ENCODE peak calls at places on chromosomes 12 and 14, in seven cellular contexts. C is A549, P is PC-9, V is IMR-90, D is endothelial cell of umbilical vein, K is neural progenitor cell, U is hepatocyte. L is an unnamed sample. For H3K9me3, the result is how much of the 10 kb centered on the place peaks cover.

GRCh38 chr14:102592969-102593840 is 756 bp downstream of the RCOR1 start:
- DNase-seq in C (peak), P (no peak), V (peak), D (peak), K (peak), U (peak), L (peak)

GRCh38 chr12:189622-189962 is 24.4 kb downstream of the SLC6A12 start:
- DNase-seq in C (no peak), P (no peak), V (no peak), D (no peak), K (no peak), U (no peak), L (no peak)

GRCh38 chr12:53093777-53094393 is 3.6 kb upstream of the IGFBP6 start:
- DNase-seq in C (no peak), P (no peak), V (peak), D (no peak), K (no peak), U (no peak), L (no peak)

GRCh38 chr12:62861157-62861535 is 73.8 kb downstream of the PPM1H start:
- DNase-seq in C (no peak), P (no peak), V (no peak), D (no peak), K (no peak), U (no peak), L (no peak)

GRCh38 chr14:87334997-87335675 is 657.8 kb downstream of the GALC start:
- DNase-seq in C (no peak), P (no peak), V (no peak), D (no peak), K (no peak), U (no peak), L (no peak)

GRCh38 chr12:62006076-62006732 is 254.0 kb upstream of the USP15 start:
- DNase-seq in C (peak), P (no peak), V (peak), D (peak), K (peak), U (peak), L (peak)

GRCh38 chr14:80536456-80536855 is 325.2 kb upstream of the DIO2 start:
- DNase-seq in C (no peak), P (no peak), V (peak), D (no peak), K (peak), U (no peak), L (peak)

GRCh38 chr12:23666866-23667265 is 282.6 kb downstream of the SOX5 start:
- DNase-seq in C (no peak), P (no peak), V (no peak), D (no peak), K (peak), U (no peak), L (no peak)

GRCh38 chr12:78194448-78194847 is 363.8 kb downstream of the NAV3 start:
- DNase-seq in C (no peak), P (no peak), V (peak), D (peak), K (no peak), U (no peak), L (peak)

GRCh38 chr14:67620217-67620789 is 583 bp downstream of the ARG2 start:
- DNase-seq in C (no peak), P (no peak), V (peak), D (peak), K (peak), U (peak), L (no peak)

GRCh38 chr14:29940482-29940881 is 12.8 kb upstream of the PRKD1 start:
- DNase-seq in C (no peak), P (no peak), V (no peak), D (no peak), K (no peak), U (no peak), L (no peak)

GRCh38 chr12:44812062-44812461 is 64.1 kb downstream of the NELL2 start:
- DNase-seq in C (peak), P (no peak), V (no peak), D (no peak), K (no peak), U (peak), L (no peak)

DNA sequence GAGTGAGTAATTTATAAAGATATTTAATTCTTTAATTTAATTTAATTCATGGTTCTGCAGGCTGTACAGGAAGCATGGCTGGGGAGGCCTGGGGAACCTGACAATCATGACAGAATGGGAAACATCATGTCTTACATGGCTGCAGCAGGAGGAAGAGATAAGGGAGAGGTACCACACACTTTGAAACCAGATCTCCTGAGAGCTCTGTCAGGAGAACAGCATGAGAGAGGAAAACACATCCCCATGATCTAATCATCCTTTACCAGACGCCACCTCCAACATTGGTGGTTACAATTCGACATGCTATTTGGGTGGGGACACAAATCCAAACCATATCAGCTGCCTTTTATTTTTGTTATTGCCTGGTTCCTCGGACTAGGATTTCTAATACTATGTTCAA is 928.6 kb downstream of the TMEM121 start:
- DNase-seq in C (no peak), P (no peak), V (no peak), D (no peak), K (no peak), U (no peak), L (no peak)
- H3K9me3 ChIP-seq in C (under half), P (under half), V (under half), D (under half), K (under half), U (under half), L (under half)

DNA sequence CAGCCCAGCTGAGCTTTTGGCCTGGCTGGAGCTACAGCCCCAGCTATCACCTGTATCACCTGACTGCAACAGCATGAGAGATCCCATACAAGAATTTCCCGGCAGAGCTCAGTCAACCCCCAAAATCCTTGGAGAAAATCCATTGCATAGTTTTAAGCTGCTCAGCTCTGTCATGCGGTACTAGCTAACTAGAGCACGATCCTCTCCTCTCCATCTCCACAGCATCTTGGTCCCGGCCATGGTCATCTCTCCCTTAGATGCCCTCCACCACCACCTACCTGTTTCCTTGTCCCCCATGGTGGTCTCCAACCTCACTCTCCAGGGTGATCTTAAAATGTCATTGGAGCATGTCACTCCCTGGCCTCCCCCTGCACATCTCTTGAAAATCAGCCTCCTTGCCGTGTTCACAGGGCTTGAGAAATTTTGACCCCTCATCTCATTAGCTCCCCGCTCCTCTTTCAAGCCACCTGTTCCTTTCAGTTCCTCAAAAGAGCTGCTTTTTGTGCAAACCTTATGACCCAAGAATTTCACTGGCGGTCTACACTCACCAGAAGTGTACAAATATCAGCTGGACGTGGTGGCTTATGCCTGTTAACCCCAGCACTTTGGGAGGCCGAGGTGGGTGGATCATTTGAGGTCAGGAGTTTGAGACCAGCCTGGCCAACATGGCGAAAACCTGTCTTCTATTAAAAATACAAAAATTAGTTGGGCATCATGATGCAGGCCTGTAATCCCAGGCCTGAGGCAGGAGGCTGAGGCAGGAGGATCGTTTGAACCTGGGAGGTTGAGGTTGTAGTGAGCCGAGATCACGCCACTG is 8.1 kb upstream of the CLMN start:
- DNase-seq in C (no peak), P (no peak), V (no peak), D (no peak), K (no peak), U (no peak), L (no peak)
- H3K4me2 ChIP-seq in C (no peak), P (no peak), V (no peak), D (no peak), K (no peak), U (no peak), L (no peak)

GRCh38 chr12:130460611-130461478 is 123.2 kb downstream of the PIWIL1 start:
- DNase-seq in C (no peak), P (no peak), V (no peak), D (no peak), K (no peak), U (no peak), L (no peak)
- H3K9me3 ChIP-seq in C (under half), P (under half), V (half or more), D (under half), K (under half), U (under half), L (under half)

GRCh38 chr12:93699271-93700141 is 22.3 kb downstream of the CRADD start:
- DNase-seq in C (no peak), P (peak), V (peak), D (no peak), K (no peak), U (no peak), L (peak)
- H3K4me2 ChIP-seq in C (peak), P (no peak), V (peak), D (no peak), K (peak), U (peak), L (peak)